ENCODE peak calls at places on chromosome 14, in four cellular contexts. P is ACHN, W is GM12865, E is NCI-H748 treated with DMSO at 0.1 percent for 48 hours. M is an unnamed sample.

GRCh38 chr14:99731536-99732435 is 47.7 kb downstream of the CYP46A1 start:
- DNase-seq in E (no peak), W (no peak), P (no peak), M (no peak)

GRCh38 chr14:105332352-105332874 is 17.9 kb downstream of the PACS2 start:
- DNase-seq in E (no peak), P (no peak), W (no peak), M (no peak)

GRCh38 chr14:83913466-83913865 is 1616.5 kb upstream of the FLRT2 start:
- DNase-seq in E (no peak), P (no peak), W (no peak), M (no peak)

GRCh38 chr14:41280745-41281144 is 325.9 kb upstream of the LRFN5 start:
- DNase-seq in P (peak; percentile 17), W (no peak), E (peak; percentile 18), M (no peak)

GRCh38 chr14:22952418-22952817 is 4.5 kb downstream of the HAUS4 start:
- DNase-seq in P (no peak), E (no peak), W (no peak), M (no peak)

GRCh38 chr14:67251573-67252226 is 10.5 kb downstream of the PALS1 start:
- DNase-seq in W (no peak), P (no peak), E (no peak), M (no peak)

GRCh38 chr14:81268016-81268416 is 47.3 kb upstream of the GTF2A1 start:
- DNase-seq in W (no peak), P (peak; percentile 37), E (no peak), M (no peak)

GRCh38 chr14:102252834-102253801 is 51.8 kb downstream of the MOK start:
- DNase-seq in W (no peak), P (no peak), E (no peak), M (no peak)

GRCh38 chr14:101810897-101811620 is 49.5 kb downstream of the PPP2R5C start:
- DNase-seq in E (peak; percentile 7), W (no peak), P (peak; percentile 28), M (no peak)

GRCh38 chr14:55399912-55400311 is 11.7 kb downstream of the ATG14 start:
- DNase-seq in E (no peak), P (no peak), W (no peak), M (no peak)

GRCh38 chr14:54364555-54365415 is 32.0 kb upstream of the CDKN3 start:
- DNase-seq in P (no peak), W (no peak), E (no peak), M (no peak)

GRCh38 chr14:24798911-24799310 is 164.9 kb upstream of the GZMB start:
- DNase-seq in W (peak; percentile 18), E (no peak), P (no peak), M (peak; percentile 96)

GRCh38 chr14:24632336-24632735 is 1.7 kb downstream of the GZMB start:
- DNase-seq in P (no peak), W (no peak), E (no peak), M (no peak)

GRCh38 chr14:99245541-99246511 is 26.2 kb downstream of the BCL11B start:
- DNase-seq in W (no peak), E (no peak), P (no peak), M (no peak)

GRCh38 chr14:65065719-65066118 is 36.6 kb downstream of the MAX start:
- DNase-seq in P (no peak), W (no peak), E (no peak), M (no peak)

GRCh38 chr14:25006961-25007795 is 42.8 kb downstream of the STXBP6 start:
- DNase-seq in P (no peak), W (no peak), E (no peak), M (no peak)

GRCh38 chr14:67387195-67387594 is 24.8 kb downstream of the PLEK2 start:
- DNase-seq in E (no peak), P (peak; percentile 3), W (no peak), M (no peak)

GRCh38 chr14:91038439-91038838 is 22.0 kb downstream of the RPS6KA5 start:
- DNase-seq in W (no peak), P (no peak), E (no peak), M (peak; percentile 77)

GRCh38 chr14:99775351-99775750 is 17.9 kb upstream of the EML1 start:
- DNase-seq in E (no peak), P (no peak), W (no peak), M (no peak)

GRCh38 chr14:100374270-100374669 is 51.1 kb downstream of the SLC25A47 start:
- DNase-seq in W (peak; percentile 27), E (no peak), P (no peak), M (peak; percentile 29)

GRCh38 chr14:26636571-26636970 is 38.7 kb upstream of the NOVA1 start:
- DNase-seq in E (no peak), P (no peak), W (no peak), M (no peak)

GRCh38 chr14:102786758-102787157 is 9.5 kb downstream of the TRAF3 start:
- DNase-seq in E (no peak), P (no peak), W (peak; percentile 78), M (no peak)

GRCh38 chr14:68396411-68396930 is 396.4 kb downstream of the ZFP36L1 start:
- DNase-seq in W (no peak), E (no peak), P (no peak), M (no peak)